ENCODE peak calls at places on chromosome X, in six cellular contexts. One of them, this sample, is unnamed.

GRCh38 chrX:51336584-51336983 is 4.0 kb downstream of the NUDT10 start:
- DNase-seq in stimulated activated CD8-positive, alpha-beta memory T cell treated with anti-CD3 and anti-CD28 coated beads, Interleukin-4, amount 100 ng/mL, for 24 hours: no peak
- DNase-seq in DMS 273 treated with DMSO at 0.1 percent for 48 hours: no peak
- DNase-seq in stimulated activated CD4-positive, alpha-beta T cell treated with anti-CD3 and anti-CD28 coated beads, Interleukin-1b, Interleukin-23, amount 100 ng/mL, for 24 hours: no peak
- DNase-seq in activated naive CD4-positive, alpha-beta T cell treated with Interleukin-2 at 50 U/mL for 16 hours: peak; percentile 3
- DNase-seq in NCI-H2107: no peak
- DNase-seq in this sample: peak; percentile 27

GRCh38 chrX:9662148-9662547 is 103.5 kb downstream of the GPR143 start:
- DNase-seq in stimulated activated CD8-positive, alpha-beta memory T cell treated with anti-CD3 and anti-CD28 coated beads, Interleukin-4, amount 100 ng/mL, for 24 hours: no peak
- DNase-seq in DMS 273 treated with DMSO at 0.1 percent for 48 hours: no peak
- DNase-seq in stimulated activated CD4-positive, alpha-beta T cell treated with anti-CD3 and anti-CD28 coated beads, Interleukin-1b, Interleukin-23, amount 100 ng/mL, for 24 hours: no peak
- DNase-seq in activated naive CD4-positive, alpha-beta T cell treated with Interleukin-2 at 50 U/mL for 16 hours: no peak
- DNase-seq in NCI-H2107: no peak
- DNase-seq in this sample: no peak

GRCh38 chrX:69431417-69431816 is 72.7 kb upstream of the NALF2 start:
- DNase-seq in stimulated activated CD8-positive, alpha-beta memory T cell treated with anti-CD3 and anti-CD28 coated beads, Interleukin-4, amount 100 ng/mL, for 24 hours: no peak
- DNase-seq in DMS 273 treated with DMSO at 0.1 percent for 48 hours: no peak
- DNase-seq in stimulated activated CD4-positive, alpha-beta T cell treated with anti-CD3 and anti-CD28 coated beads, Interleukin-1b, Interleukin-23, amount 100 ng/mL, for 24 hours: no peak
- DNase-seq in activated naive CD4-positive, alpha-beta T cell treated with Interleukin-2 at 50 U/mL for 16 hours: no peak
- DNase-seq in NCI-H2107: no peak
- DNase-seq in this sample: no peak

GRCh38 chrX:80578518-80579105 is 158.4 kb downstream of the TENT5D start:
- DNase-seq in stimulated activated CD8-positive, alpha-beta memory T cell treated with anti-CD3 and anti-CD28 coated beads, Interleukin-4, amount 100 ng/mL, for 24 hours: no peak
- DNase-seq in DMS 273 treated with DMSO at 0.1 percent for 48 hours: peak; percentile 4
- DNase-seq in stimulated activated CD4-positive, alpha-beta T cell treated with anti-CD3 and anti-CD28 coated beads, Interleukin-1b, Interleukin-23, amount 100 ng/mL, for 24 hours: no peak
- DNase-seq in activated naive CD4-positive, alpha-beta T cell treated with Interleukin-2 at 50 U/mL for 16 hours: no peak
- DNase-seq in NCI-H2107: no peak
- DNase-seq in this sample: peak; percentile 18

GRCh38 chrX:96791559-96791958 is 92.1 kb upstream of the RPA4 start:
- DNase-seq in stimulated activated CD8-positive, alpha-beta memory T cell treated with anti-CD3 and anti-CD28 coated beads, Interleukin-4, amount 100 ng/mL, for 24 hours: no peak
- DNase-seq in DMS 273 treated with DMSO at 0.1 percent for 48 hours: no peak
- DNase-seq in stimulated activated CD4-positive, alpha-beta T cell treated with anti-CD3 and anti-CD28 coated beads, Interleukin-1b, Interleukin-23, amount 100 ng/mL, for 24 hours: no peak
- DNase-seq in activated naive CD4-positive, alpha-beta T cell treated with Interleukin-2 at 50 U/mL for 16 hours: no peak
- DNase-seq in NCI-H2107: no peak
- DNase-seq in this sample: no peak

GRCh38 chrX:150184487-150184886 is 178.6 kb upstream of the MAMLD1 start:
- DNase-seq in stimulated activated CD8-positive, alpha-beta memory T cell treated with anti-CD3 and anti-CD28 coated beads, Interleukin-4, amount 100 ng/mL, for 24 hours: no peak
- DNase-seq in DMS 273 treated with DMSO at 0.1 percent for 48 hours: no peak
- DNase-seq in stimulated activated CD4-positive, alpha-beta T cell treated with anti-CD3 and anti-CD28 coated beads, Interleukin-1b, Interleukin-23, amount 100 ng/mL, for 24 hours: no peak
- DNase-seq in activated naive CD4-positive, alpha-beta T cell treated with Interleukin-2 at 50 U/mL for 16 hours: no peak
- DNase-seq in NCI-H2107: no peak
- DNase-seq in this sample: no peak

GRCh38 chrX:40544343-40545250 is 36.2 kb upstream of the ATP6AP2 start:
- DNase-seq in stimulated activated CD8-positive, alpha-beta memory T cell treated with anti-CD3 and anti-CD28 coated beads, Interleukin-4, amount 100 ng/mL, for 24 hours: no peak
- DNase-seq in DMS 273 treated with DMSO at 0.1 percent for 48 hours: no peak
- DNase-seq in stimulated activated CD4-positive, alpha-beta T cell treated with anti-CD3 and anti-CD28 coated beads, Interleukin-1b, Interleukin-23, amount 100 ng/mL, for 24 hours: no peak
- DNase-seq in activated naive CD4-positive, alpha-beta T cell treated with Interleukin-2 at 50 U/mL for 16 hours: no peak
- DNase-seq in NCI-H2107: no peak
- DNase-seq in this sample: peak; percentile 52

GRCh38 chrX:103716967-103717366 is 6.3 kb downstream of the TMEM31 start:
- DNase-seq in stimulated activated CD8-positive, alpha-beta memory T cell treated with anti-CD3 and anti-CD28 coated beads, Interleukin-4, amount 100 ng/mL, for 24 hours: no peak
- DNase-seq in DMS 273 treated with DMSO at 0.1 percent for 48 hours: no peak
- DNase-seq in stimulated activated CD4-positive, alpha-beta T cell treated with anti-CD3 and anti-CD28 coated beads, Interleukin-1b, Interleukin-23, amount 100 ng/mL, for 24 hours: no peak
- DNase-seq in activated naive CD4-positive, alpha-beta T cell treated with Interleukin-2 at 50 U/mL for 16 hours: no peak
- DNase-seq in NCI-H2107: no peak
- DNase-seq in this sample: no peak

GRCh38 chrX:119990409-119990994 is 47.0 kb upstream of the NKAP start:
- DNase-seq in stimulated activated CD8-positive, alpha-beta memory T cell treated with anti-CD3 and anti-CD28 coated beads, Interleukin-4, amount 100 ng/mL, for 24 hours: no peak
- DNase-seq in DMS 273 treated with DMSO at 0.1 percent for 48 hours: no peak
- DNase-seq in stimulated activated CD4-positive, alpha-beta T cell treated with anti-CD3 and anti-CD28 coated beads, Interleukin-1b, Interleukin-23, amount 100 ng/mL, for 24 hours: no peak
- DNase-seq in activated naive CD4-positive, alpha-beta T cell treated with Interleukin-2 at 50 U/mL for 16 hours: no peak
- DNase-seq in NCI-H2107: no peak
- DNase-seq in this sample: no peak

GRCh38 chrX:152025656-152026440 is 51.4 kb upstream of the GABRE start:
- DNase-seq in stimulated activated CD8-positive, alpha-beta memory T cell treated with anti-CD3 and anti-CD28 coated beads, Interleukin-4, amount 100 ng/mL, for 24 hours: no peak
- DNase-seq in DMS 273 treated with DMSO at 0.1 percent for 48 hours: no peak
- DNase-seq in stimulated activated CD4-positive, alpha-beta T cell treated with anti-CD3 and anti-CD28 coated beads, Interleukin-1b, Interleukin-23, amount 100 ng/mL, for 24 hours: no peak
- DNase-seq in activated naive CD4-positive, alpha-beta T cell treated with Interleukin-2 at 50 U/mL for 16 hours: no peak
- DNase-seq in NCI-H2107: no peak
- DNase-seq in this sample: no peak

GRCh38 chrX:132395645-132396044 is 93.2 kb downstream of the MBNL3 start:
- DNase-seq in stimulated activated CD8-positive, alpha-beta memory T cell treated with anti-CD3 and anti-CD28 coated beads, Interleukin-4, amount 100 ng/mL, for 24 hours: no peak
- DNase-seq in DMS 273 treated with DMSO at 0.1 percent for 48 hours: no peak
- DNase-seq in stimulated activated CD4-positive, alpha-beta T cell treated with anti-CD3 and anti-CD28 coated beads, Interleukin-1b, Interleukin-23, amount 100 ng/mL, for 24 hours: no peak
- DNase-seq in activated naive CD4-positive, alpha-beta T cell treated with Interleukin-2 at 50 U/mL for 16 hours: no peak
- DNase-seq in NCI-H2107: no peak
- DNase-seq in this sample: no peak

GRCh38 chrX:10569946-10570345 is 50.4 kb downstream of the MID1 start:
- DNase-seq in stimulated activated CD8-positive, alpha-beta memory T cell treated with anti-CD3 and anti-CD28 coated beads, Interleukin-4, amount 100 ng/mL, for 24 hours: no peak
- DNase-seq in DMS 273 treated with DMSO at 0.1 percent for 48 hours: no peak
- DNase-seq in stimulated activated CD4-positive, alpha-beta T cell treated with anti-CD3 and anti-CD28 coated beads, Interleukin-1b, Interleukin-23, amount 100 ng/mL, for 24 hours: no peak
- DNase-seq in activated naive CD4-positive, alpha-beta T cell treated with Interleukin-2 at 50 U/mL for 16 hours: no peak
- DNase-seq in NCI-H2107: no peak
- DNase-seq in this sample: no peak

GRCh38 chrX:10189317-10190268 is 32.8 kb downstream of the CLCN4 start:
- DNase-seq in stimulated activated CD8-positive, alpha-beta memory T cell treated with anti-CD3 and anti-CD28 coated beads, Interleukin-4, amount 100 ng/mL, for 24 hours: peak; percentile 60
- DNase-seq in DMS 273 treated with DMSO at 0.1 percent for 48 hours: peak; percentile 40
- DNase-seq in stimulated activated CD4-positive, alpha-beta T cell treated with anti-CD3 and anti-CD28 coated beads, Interleukin-1b, Interleukin-23, amount 100 ng/mL, for 24 hours: peak; percentile 25
- DNase-seq in activated naive CD4-positive, alpha-beta T cell treated with Interleukin-2 at 50 U/mL for 16 hours: peak; percentile 68
- DNase-seq in NCI-H2107: peak; percentile 59
- DNase-seq in this sample: peak; percentile 80

GRCh38 chrX:9291666-9292065 is 173.2 kb upstream of the TBL1X start:
- DNase-seq in stimulated activated CD8-positive, alpha-beta memory T cell treated with anti-CD3 and anti-CD28 coated beads, Interleukin-4, amount 100 ng/mL, for 24 hours: no peak
- DNase-seq in DMS 273 treated with DMSO at 0.1 percent for 48 hours: no peak
- DNase-seq in stimulated activated CD4-positive, alpha-beta T cell treated with anti-CD3 and anti-CD28 coated beads, Interleukin-1b, Interleukin-23, amount 100 ng/mL, for 24 hours: no peak
- DNase-seq in activated naive CD4-positive, alpha-beta T cell treated with Interleukin-2 at 50 U/mL for 16 hours: no peak
- DNase-seq in NCI-H2107: peak; percentile 66
- DNase-seq in this sample: no peak

GRCh38 chrX:14676431-14676830 is 147.1 kb downstream of the GLRA2 start:
- DNase-seq in stimulated activated CD8-positive, alpha-beta memory T cell treated with anti-CD3 and anti-CD28 coated beads, Interleukin-4, amount 100 ng/mL, for 24 hours: no peak
- DNase-seq in DMS 273 treated with DMSO at 0.1 percent for 48 hours: no peak
- DNase-seq in stimulated activated CD4-positive, alpha-beta T cell treated with anti-CD3 and anti-CD28 coated beads, Interleukin-1b, Interleukin-23, amount 100 ng/mL, for 24 hours: no peak
- DNase-seq in activated naive CD4-positive, alpha-beta T cell treated with Interleukin-2 at 50 U/mL for 16 hours: no peak
- DNase-seq in NCI-H2107: no peak
- DNase-seq in this sample: no peak

GRCh38 chrX:10479508-10479907 is 140.9 kb downstream of the MID1 start:
- DNase-seq in stimulated activated CD8-positive, alpha-beta memory T cell treated with anti-CD3 and anti-CD28 coated beads, Interleukin-4, amount 100 ng/mL, for 24 hours: no peak
- DNase-seq in DMS 273 treated with DMSO at 0.1 percent for 48 hours: no peak
- DNase-seq in stimulated activated CD4-positive, alpha-beta T cell treated with anti-CD3 and anti-CD28 coated beads, Interleukin-1b, Interleukin-23, amount 100 ng/mL, for 24 hours: no peak
- DNase-seq in activated naive CD4-positive, alpha-beta T cell treated with Interleukin-2 at 50 U/mL for 16 hours: no peak
- DNase-seq in NCI-H2107: no peak
- DNase-seq in this sample: no peak

GRCh38 chrX:72554448-72555140 is 18.0 kb downstream of the HDAC8 start:
- DNase-seq in stimulated activated CD8-positive, alpha-beta memory T cell treated with anti-CD3 and anti-CD28 coated beads, Interleukin-4, amount 100 ng/mL, for 24 hours: no peak
- DNase-seq in DMS 273 treated with DMSO at 0.1 percent for 48 hours: no peak
- DNase-seq in stimulated activated CD4-positive, alpha-beta T cell treated with anti-CD3 and anti-CD28 coated beads, Interleukin-1b, Interleukin-23, amount 100 ng/mL, for 24 hours: no peak
- DNase-seq in activated naive CD4-positive, alpha-beta T cell treated with Interleukin-2 at 50 U/mL for 16 hours: no peak
- DNase-seq in NCI-H2107: peak; percentile 49
- DNase-seq in this sample: no peak

GRCh38 chrX:41449615-41450014 is 2.5 kb downstream of the NYX start:
- DNase-seq in stimulated activated CD8-positive, alpha-beta memory T cell treated with anti-CD3 and anti-CD28 coated beads, Interleukin-4, amount 100 ng/mL, for 24 hours: no peak
- DNase-seq in DMS 273 treated with DMSO at 0.1 percent for 48 hours: no peak
- DNase-seq in stimulated activated CD4-positive, alpha-beta T cell treated with anti-CD3 and anti-CD28 coated beads, Interleukin-1b, Interleukin-23, amount 100 ng/mL, for 24 hours: no peak
- DNase-seq in activated naive CD4-positive, alpha-beta T cell treated with Interleukin-2 at 50 U/mL for 16 hours: no peak
- DNase-seq in NCI-H2107: peak; percentile 31
- DNase-seq in this sample: no peak

GRCh38 chrX:104929324-104929723 is 291.2 kb downstream of the TEX13A start:
- DNase-seq in stimulated activated CD8-positive, alpha-beta memory T cell treated with anti-CD3 and anti-CD28 coated beads, Interleukin-4, amount 100 ng/mL, for 24 hours: no peak
- DNase-seq in DMS 273 treated with DMSO at 0.1 percent for 48 hours: no peak
- DNase-seq in stimulated activated CD4-positive, alpha-beta T cell treated with anti-CD3 and anti-CD28 coated beads, Interleukin-1b, Interleukin-23, amount 100 ng/mL, for 24 hours: no peak
- DNase-seq in activated naive CD4-positive, alpha-beta T cell treated with Interleukin-2 at 50 U/mL for 16 hours: no peak
- DNase-seq in NCI-H2107: no peak
- DNase-seq in this sample: no peak